ENCODE peak calls at places on chromosomes 7 and 10, in ten cellular contexts. D is left colon; K is stimulated activated CD8-positive, alpha-beta memory T cell treated with anti-CD3 and anti-CD28 coated beads, Interleukin-4, amount 100 ng/mL, for 48 hours; W is tibial nerve; O is T-helper 22 cell; A is thoracic aorta; P is ovary; E is AG10803; B is T-helper 2 cell; I is effector CD4-positive, alpha-beta T cell. Q is an unnamed sample.
A peak's percentile ranks its signal among the peaks of the same experiment; 100 is the strongest.

GRCh38 chr10:103069453-103070331 is 123.4 kb downstream of the NT5C2 start:
- DNase-seq in K (peak; percentile 81), B (peak; percentile 58), O (peak; percentile 35), A (no peak), P (peak; percentile 54), D (peak; percentile 44), E (peak; percentile 52), I (peak; percentile 59), W (peak; percentile 26), Q (peak; percentile 89)

GRCh38 chr7:41573881-41574280 is 129.0 kb downstream of the INHBA start:
- DNase-seq in O (no peak), K (no peak), D (no peak), I (no peak), B (no peak), E (no peak), A (no peak), P (no peak), W (no peak), Q (no peak)

GRCh38 chr7:43462836-43463235 is 120.1 kb upstream of the STK17A start:
- DNase-seq in I (no peak), E (peak; percentile 64), O (no peak), K (no peak), B (no peak), P (no peak), W (no peak), D (no peak), A (no peak), Q (no peak)

GRCh38 chr7:150451833-150452431 is 1.5 kb downstream of the GIMAP8 start:
- DNase-seq in K (peak; percentile 61), B (no peak), W (no peak), I (no peak), P (no peak), O (no peak), E (peak; percentile 3), A (no peak), D (no peak), Q (peak; percentile 71)

GRCh38 chr10:12875100-12875499 is 126.4 kb downstream of the CCDC3 start:
- DNase-seq in P (peak; percentile 41), K (no peak), W (no peak), O (no peak), E (no peak), B (no peak), I (no peak), A (no peak), D (no peak), Q (no peak)

GRCh38 chr10:112182808-112183328 is 697 bp downstream of the GPAM start:
- DNase-seq in O (no peak), A (no peak), E (no peak), K (no peak), W (no peak), D (no peak), B (no peak), I (no peak), P (no peak), Q (no peak)

GRCh38 chr7:24868724-24869123 is 111.3 kb downstream of the OSBPL3 start:
- DNase-seq in I (no peak), O (no peak), E (no peak), D (no peak), K (no peak), B (no peak), P (no peak), A (no peak), W (no peak), Q (no peak)

GRCh38 chr7:103912906-103913610 is 76.4 kb downstream of the RELN start:
- DNase-seq in P (no peak), B (no peak), I (no peak), K (no peak), A (no peak), O (no peak), W (no peak), D (no peak), E (no peak), Q (no peak)

GRCh38 chr7:19377611-19378339 is 232.6 kb upstream of the FERD3L start:
- DNase-seq in P (no peak), B (no peak), I (no peak), A (no peak), D (no peak), K (no peak), W (no peak), O (no peak), E (peak; percentile 39), Q (no peak)

GRCh38 chr7:123366991-123367390 is 167.2 kb upstream of the SLC13A1 start:
- DNase-seq in D (no peak), I (no peak), P (no peak), O (no peak), A (no peak), W (no peak), B (no peak), E (no peak), K (no peak), Q (no peak)

GRCh38 chr7:157594306-157594705 is 257.5 kb downstream of the DNAJB6 start:
- DNase-seq in A (no peak), E (no peak), W (no peak), K (no peak), O (no peak), D (no peak), B (no peak), P (no peak), I (no peak), Q (no peak)

GRCh38 chr7:82044497-82045080 is 274.7 kb upstream of the HGF start:
- DNase-seq in E (peak; percentile 59), O (no peak), D (no peak), W (no peak), I (no peak), K (peak; percentile 25), P (no peak), A (no peak), B (no peak), Q (no peak)

GRCh38 chr10:103555321-103555649 is 61.8 kb downstream of the NEURL1 start:
- DNase-seq in W (no peak), O (no peak), K (no peak), I (no peak), E (no peak), D (no peak), B (no peak), A (no peak), P (no peak), Q (no peak)

GRCh38 chr10:75104842-75105241 is 6.6 kb upstream of the SAMD8 start:
- DNase-seq in A (no peak), E (no peak), O (no peak), B (no peak), K (no peak), P (no peak), I (no peak), D (no peak), W (no peak), Q (no peak)

GRCh38 chr10:65628777-65629176 is 1297.1 kb upstream of the LRRTM3 start:
- DNase-seq in O (no peak), P (no peak), E (no peak), I (no peak), W (no peak), B (no peak), A (no peak), K (no peak), D (no peak), Q (no peak)

GRCh38 chr7:43311694-43312093 is 199.2 kb downstream of the HECW1 start:
- DNase-seq in D (no peak), I (no peak), W (no peak), O (no peak), K (no peak), P (no peak), E (no peak), B (no peak), A (no peak), Q (no peak)

GRCh38 chr10:90222372-90222771 is 521.0 kb downstream of the KIF20B start:
- DNase-seq in W (no peak), A (no peak), B (no peak), P (no peak), O (no peak), K (no peak), E (peak; percentile 1), I (no peak), D (no peak), Q (no peak)

GRCh38 chr7:123557016-123557630 is 495 bp downstream of the NDUFA5 start:
- DNase-seq in I (no peak), E (peak; percentile 32), W (no peak), A (no peak), K (no peak), P (no peak), D (no peak), B (no peak), O (no peak), Q (no peak)

GRCh38 chr7:48637382-48637781 is 287.0 kb upstream of the CDC14C start:
- DNase-seq in D (no peak), E (no peak), O (no peak), W (no peak), B (no peak), I (no peak), P (no peak), A (no peak), K (no peak), Q (no peak)

GRCh38 chr7:149764481-149765398 is 8.6 kb downstream of the ZNF467 start:
- DNase-seq in B (no peak), A (no peak), O (no peak), D (no peak), W (no peak), K (no peak), E (no peak), I (no peak), P (no peak), Q (no peak)

GRCh38 chr10:14244801-14245211 is 85.9 kb downstream of the FRMD4A start:
- DNase-seq in E (peak; percentile 13), O (no peak), D (no peak), B (no peak), I (no peak), P (no peak), W (no peak), A (no peak), K (no peak), Q (no peak)

GRCh38 chr10:71728218-71728737 is 8.7 kb upstream of the C10orf105 start:
- DNase-seq in W (no peak), A (no peak), E (peak; percentile 27), B (no peak), K (no peak), D (no peak), P (no peak), O (no peak), I (no peak), Q (no peak)

GRCh38 chr10:31830887-31831286 is 97.7 kb downstream of the ARHGAP12 start:
- DNase-seq in D (no peak), P (no peak), A (no peak), B (no peak), W (no peak), E (peak; percentile 68), O (no peak), K (no peak), I (no peak), Q (no peak)

GRCh38 chr7:135274495-135275268 is 41.0 kb downstream of the STRA8 start:
- DNase-seq in I (peak; percentile 53), P (peak; percentile 42), E (peak; percentile 66), B (peak; percentile 49), W (peak; percentile 49), O (peak; percentile 27), K (peak; percentile 91), A (peak; percentile 26), D (no peak), Q (peak; percentile 87)

GRCh38 chr10:7085147-7085912 is 325.5 kb downstream of the SFMBT2 start:
- DNase-seq in E (no peak), A (no peak), K (no peak), D (no peak), O (no peak), P (no peak), I (no peak), W (no peak), B (no peak), Q (no peak)

GRCh38 chr10:82041018-82041417 is 166.0 kb downstream of the NRG3 start:
- DNase-seq in D (no peak), P (no peak), I (no peak), A (no peak), W (no peak), B (no peak), K (no peak), E (no peak), O (no peak), Q (no peak)

GRCh38 chr7:81845628-81846259 is 75.9 kb upstream of the HGF start:
- DNase-seq in W (no peak), A (no peak), I (no peak), E (peak; percentile 36), O (no peak), P (no peak), K (no peak), D (no peak), B (no peak), Q (no peak)